ENCODE peak calls at places on chromosome X, in five cellular contexts. C, S, H, V and O are unnamed samples.

GRCh38 chrX:15441464-15441863 is 51.7 kb downstream of the PIR start:
- DNase-seq in V (no peak), S (no peak), H (no peak), C (no peak), O (peak)

GRCh38 chrX:135327299-135327698 is 18.0 kb downstream of the ETDC start:
- DNase-seq in V (peak), C (peak), S (no peak), H (no peak), O (no peak)

GRCh38 chrX:12249997-12250396 is 111.7 kb downstream of the FRMPD4 start:
- DNase-seq in S (no peak), V (peak), C (no peak), H (no peak), O (no peak)

GRCh38 chrX:24014388-24015018 is 12.5 kb downstream of the KLHL15 start:
- DNase-seq in V (no peak), S (peak), H (no peak), C (no peak), O (no peak)

GRCh38 chrX:53669258-53669657 is 17.3 kb downstream of the HUWE1 start:
- DNase-seq in C (no peak), S (no peak), V (no peak), H (no peak), O (no peak)

GRCh38 chrX:139759637-139760036 is 51.7 kb upstream of the MCF2 start:
- DNase-seq in C (peak), H (peak), S (no peak), V (peak), O (peak)

GRCh38 chrX:110053453-110053852 is 50.5 kb downstream of the TMEM164 start:
- DNase-seq in S (no peak), V (no peak), C (no peak), H (no peak), O (no peak)

GRCh38 chrX:134821370-134821769 is 163.1 kb upstream of the PLAC1 start:
- DNase-seq in C (no peak), V (peak), H (no peak), S (no peak), O (peak)

GRCh38 chrX:147917700-147918694 is 6.3 kb downstream of the FMR1 start:
- DNase-seq in V (peak), C (no peak), S (no peak), H (no peak), O (no peak)

GRCh38 chrX:30317308-30317707 is 8.1 kb upstream of the NR0B1 start:
- DNase-seq in H (no peak), C (no peak), S (no peak), V (no peak), O (no peak)

GRCh38 chrX:19593684-19594083 is 78.4 kb upstream of the MAP3K15 start:
- DNase-seq in C (peak), S (no peak), H (no peak), V (peak), O (peak)

GRCh38 chrX:70346671-70347070 is 56.8 kb downstream of the KIF4A start:
- DNase-seq in V (no peak), C (no peak), S (no peak), H (no peak), O (no peak)

GRCh38 chrX:103215037-103215767 is at the start of gene BEX4:
- DNase-seq in V (peak), C (peak), H (peak), S (peak), O (peak)

GRCh38 chrX:151752847-151753246 is 18.3 kb downstream of the CNGA2 start:
- DNase-seq in C (no peak), S (no peak), H (no peak), V (no peak), O (no peak)

GRCh38 chrX:84161641-84162040 is 26.4 kb downstream of the RPS6KA6 start:
- DNase-seq in S (no peak), V (no peak), C (no peak), H (no peak), O (no peak)

GRCh38 chrX:2901367-2902036 is 27.6 kb downstream of the ARSD start:
- DNase-seq in H (no peak), S (no peak), V (no peak), C (no peak), O (peak)

GRCh38 chrX:2712428-2712827 is 21.3 kb downstream of the CD99 start:
- DNase-seq in H (no peak), S (no peak), V (no peak), C (peak), O (no peak)

GRCh38 chrX:68307767-68308166 is 125.5 kb downstream of the OPHN1 start:
- DNase-seq in S (no peak), V (peak), H (no peak), C (no peak), O (no peak)

GRCh38 chrX:23699636-23700194 is 32.4 kb downstream of the PRDX4 start:
- DNase-seq in S (no peak), H (no peak), C (no peak), V (no peak), O (peak)

GRCh38 chrX:148609766-148610698 is 109.6 kb downstream of the AFF2 start:
- DNase-seq in S (no peak), C (peak), V (no peak), H (peak), O (peak)